ENCODE peak calls at places on chromosomes 5 and 9, in six cellular contexts. Z is hippocampal formation; E is Calu3; V is activated T-helper 2 cell treated with anti-CD3 and anti-CD28 coated beads, Interferon-gamma antibody, Interleukin-2, Interleukin-4, amounts not matched to agents 10 μg/mL and 5 μg/mL and 100 μg/mL, durations not matched to agents 14 hours and 24 hours and 36 hours; R is astrocyte of the hippocampus; W is frontal cortex. U is an unnamed sample.

GRCh38 chr5:130994496-130995253 is 170.4 kb downstream of the HINT1 start:
- DNase-seq in Z (no peak), E (no peak), V (no peak), R (no peak), W (no peak), U (no peak)

GRCh38 chr5:125317546-125317995 is 571.1 kb upstream of the ZNF608 start:
- DNase-seq in Z (no peak), E (no peak), V (no peak), R (peak; percentile 13), W (no peak), U (no peak)

GRCh38 chr5:14218480-14218879 is 75.3 kb downstream of the TRIO start:
- DNase-seq in Z (no peak), E (no peak), V (no peak), R (no peak), W (no peak), U (no peak)

GRCh38 chr5:107772418-107773310 is 101.9 kb upstream of the EFNA5 start:
- DNase-seq in Z (no peak), E (no peak), V (no peak), R (peak; percentile 7), W (no peak), U (no peak)

GRCh38 chr9:131397100-131397790 is 3.4 kb downstream of the PRRC2B start:
- DNase-seq in Z (no peak), E (no peak), V (no peak), R (peak; percentile 66), W (no peak), U (no peak)

GRCh38 chr9:120918931-120919638 is 7.5 kb downstream of the TRAF1 start:
- DNase-seq in Z (no peak), E (no peak), V (no peak), R (no peak), W (no peak), U (no peak)

GRCh38 chr9:113794721-113795120 is 81.4 kb upstream of the ZNF618 start:
- DNase-seq in Z (no peak), E (no peak), V (no peak), R (no peak), W (no peak), U (no peak)

GRCh38 chr9:111561165-111561719 is 36.3 kb downstream of the ZNF483 start:
- DNase-seq in Z (no peak), E (no peak), V (no peak), R (no peak), W (no peak), U (no peak)

GRCh38 chr9:82021198-82021597 is 32.6 kb downstream of the SPATA31D1 start:
- DNase-seq in Z (no peak), E (no peak), V (no peak), R (peak; percentile 93), W (no peak), U (no peak)

GRCh38 chr5:80834710-80835109 is 125.5 kb upstream of the RASGRF2 start:
- DNase-seq in Z (no peak), E (no peak), V (no peak), R (no peak), W (no peak), U (no peak)

GRCh38 chr5:40842351-40842750 is 1.2 kb downstream of the CARD6 start:
- DNase-seq in Z (no peak), E (no peak), V (no peak), R (no peak), W (no peak), U (no peak)

GRCh38 chr5:17289681-17290619 is 72.5 kb downstream of the BASP1 start:
- DNase-seq in Z (no peak), E (no peak), V (no peak), R (peak; percentile 59), W (no peak), U (no peak)

GRCh38 chr5:55816342-55816741 is 34.8 kb upstream of the IL31RA start:
- DNase-seq in Z (no peak), E (no peak), V (no peak), R (peak; percentile 67), W (no peak), U (no peak)

GRCh38 chr5:96962540-96962991 is 26.7 kb downstream of the LNPEP start:
- DNase-seq in Z (no peak), E (no peak), V (no peak), R (no peak), W (no peak), U (no peak)

GRCh38 chr5:56588636-56589485 is 226.5 kb upstream of the MAP3K1 start:
- DNase-seq in Z (no peak), E (no peak), V (peak; percentile 60), R (no peak), W (no peak), U (no peak)

GRCh38 chr5:172492097-172492840 is 37.9 kb upstream of the SH3PXD2B start:
- DNase-seq in Z (no peak), E (no peak), V (no peak), R (no peak), W (no peak), U (no peak)

GRCh38 chr5:143714629-143715028 is 97.3 kb upstream of the HMHB1 start:
- DNase-seq in Z (no peak), E (no peak), V (no peak), R (no peak), W (no peak), U (no peak)